ENCODE peak calls at places on chromosome 17, in nine cellular contexts. B is NCI-H1048, T is occipital lobe, V is T-helper 17 cell, J is mesothelial cell of epicardium, R is NCI-H1694, K is neuronal stem cell, G is germinal center, A is AG04449. F is an unnamed sample.

GRCh38 chr17:39800540-39800939 is 62.8 kb downstream of the GRB7 start:
- DNase-seq in V (no peak), J (no peak), R (no peak), G (no peak), B (no peak), T (no peak), A (no peak), K (no peak), F (peak)

GRCh38 chr17:44221072-44221861 is 1.8 kb upstream of the UBTF start:
- DNase-seq in R (peak), B (peak), J (peak), T (peak), A (no peak), V (peak), G (peak), K (peak), F (peak)

GRCh38 chr17:56918916-56919315 is 5.1 kb upstream of the TRIM25 start:
- DNase-seq in G (no peak), B (no peak), V (no peak), R (no peak), K (no peak), J (no peak), T (no peak), A (no peak), F (no peak)

GRCh38 chr17:78717431-78717980 is 64.6 kb downstream of the CYTH1 start:
- DNase-seq in K (no peak), A (no peak), V (no peak), J (no peak), G (no peak), B (peak), R (peak), T (peak), F (peak)

GRCh38 chr17:75242461-75243042 is 18.9 kb downstream of the GGA3 start:
- DNase-seq in B (no peak), A (no peak), G (peak), K (no peak), V (peak), J (no peak), T (no peak), R (no peak), F (peak)

GRCh38 chr17:43914451-43914850 is 7.1 kb upstream of the MPP2 start:
- DNase-seq in G (no peak), V (no peak), J (no peak), R (no peak), T (no peak), K (no peak), A (no peak), B (no peak), F (no peak)

GRCh38 chr17:73062726-73063125 is 29.8 kb downstream of the SLC39A11 start:
- DNase-seq in T (no peak), R (no peak), B (no peak), K (no peak), A (no peak), J (no peak), G (no peak), V (no peak), F (no peak)

GRCh38 chr17:39191750-39192510 is 5.5 kb downstream of the CACNB1 start:
- DNase-seq in B (no peak), K (no peak), G (no peak), A (no peak), J (no peak), R (no peak), V (no peak), T (no peak), F (no peak)

GRCh38 chr17:42363767-42364585 is 24.3 kb downstream of the STAT3 start:
- DNase-seq in G (no peak), R (no peak), B (no peak), A (no peak), V (no peak), J (no peak), T (no peak), K (no peak), F (no peak)

GRCh38 chr17:50861822-50862528 is 4.2 kb downstream of the TOB1 start:
- DNase-seq in K (no peak), R (no peak), A (no peak), G (no peak), B (no peak), T (no peak), V (no peak), J (no peak), F (no peak)

GRCh38 chr17:55304171-55304859 is 39.6 kb downstream of the HLF start:
- DNase-seq in V (no peak), A (no peak), T (no peak), K (no peak), J (no peak), B (no peak), G (no peak), R (no peak), F (no peak)

GRCh38 chr17:50946891-50947843 is 81.0 kb upstream of the TOB1 start:
- DNase-seq in G (no peak), V (no peak), R (no peak), T (no peak), B (no peak), K (no peak), A (no peak), J (no peak), F (no peak)

GRCh38 chr17:47733047-47733413 is at the start of gene TBX21:
- DNase-seq in T (no peak), B (no peak), V (peak), K (peak), R (peak), G (peak), A (no peak), J (no peak), F (peak)

GRCh38 chr17:64091116-64091515 is 38.8 kb downstream of the ERN1 start:
- DNase-seq in V (no peak), J (no peak), R (no peak), G (no peak), K (no peak), A (no peak), T (no peak), B (no peak), F (peak)

GRCh38 chr17:78682363-78682762 is 99.7 kb downstream of the CYTH1 start:
- DNase-seq in V (no peak), A (no peak), R (no peak), G (no peak), J (no peak), B (no peak), K (no peak), T (no peak), F (no peak)